ENCODE peak calls at places on chromosomes 5 and 9, in four cellular contexts. Y is esophagus squamous epithelium; Z is foreskin fibroblast; F is CD4-positive, alpha-beta T cell. A is an unnamed sample.

GRCh38 chr9:114317665-114318357 is 5.1 kb upstream of the ORM1 start:
- DNase-seq in Y (no peak), Z (peak; percentile 59), F (no peak), A (peak; percentile 13)

GRCh38 chr9:103397868-103398600 is 402.9 kb downstream of the CYLC2 start:
- DNase-seq in Y (no peak), Z (no peak), F (no peak), A (no peak)

GRCh38 chr9:114895605-114896004 is 34.8 kb downstream of the TNFSF8 start:
- DNase-seq in Y (no peak), Z (peak; percentile 76), F (no peak), A (no peak)

GRCh38 chr9:90927496-90927895 is 125.9 kb downstream of the SYK start:
- DNase-seq in Y (no peak), Z (no peak), F (no peak), A (no peak)

GRCh38 chr5:172953776-172954189 is 5.4 kb upstream of the RPL26L1 start:
- DNase-seq in Y (no peak), Z (peak; percentile 86), F (no peak), A (no peak)

GRCh38 chr5:71903826-71904225 is 184.8 kb downstream of the CARTPT start:
- DNase-seq in Y (no peak), Z (no peak), F (no peak), A (no peak)

GRCh38 chr9:122005597-122005996 is 87.5 kb downstream of the TTLL11 start:
- DNase-seq in Y (no peak), Z (peak; percentile 68), F (no peak), A (no peak)

GRCh38 chr9:124399323-124399962 is 15.8 kb downstream of the PSMB7 start:
- DNase-seq in Y (no peak), Z (peak; percentile 74), F (no peak), A (no peak)

GRCh38 chr9:133658442-133659431 is 22.6 kb downstream of the DBH start:
- DNase-seq in Y (no peak), Z (peak; percentile 62), F (no peak), A (peak; percentile 26)

GRCh38 chr5:122844916-122845252 is 529 bp upstream of the SNX24 start:
- DNase-seq in Y (no peak), Z (no peak), F (no peak), A (no peak)

GRCh38 chr5:34563951-34564705 is 92.0 kb upstream of the RAI14 start:
- DNase-seq in Y (no peak), Z (peak; percentile 46), F (no peak), A (no peak)

GRCh38 chr9:116075191-116075590 is 78.4 kb upstream of the PAPPA start:
- DNase-seq in Y (no peak), Z (peak; percentile 91), F (no peak), A (no peak)

GRCh38 chr5:90949469-90950358 is 391.1 kb downstream of the ADGRV1 start:
- DNase-seq in Y (no peak), Z (no peak), F (no peak), A (no peak)

GRCh38 chr9:35756275-35756742 is 2.2 kb upstream of the MSMP start:
- DNase-seq in Y (no peak), Z (peak; percentile 69), F (peak; percentile 73), A (no peak)

GRCh38 chr9:27227192-27227591 is 69.8 kb downstream of the EQTN start:
- DNase-seq in Y (no peak), Z (no peak), F (no peak), A (no peak)

GRCh38 chr5:68303754-68304420 is 88.3 kb downstream of the PIK3R1 start:
- DNase-seq in Y (no peak), Z (no peak), F (no peak), A (no peak)

GRCh38 chr9:90814355-90814754 is 12.7 kb downstream of the SYK start:
- DNase-seq in Y (no peak), Z (no peak), F (no peak), A (no peak)

DNA sequence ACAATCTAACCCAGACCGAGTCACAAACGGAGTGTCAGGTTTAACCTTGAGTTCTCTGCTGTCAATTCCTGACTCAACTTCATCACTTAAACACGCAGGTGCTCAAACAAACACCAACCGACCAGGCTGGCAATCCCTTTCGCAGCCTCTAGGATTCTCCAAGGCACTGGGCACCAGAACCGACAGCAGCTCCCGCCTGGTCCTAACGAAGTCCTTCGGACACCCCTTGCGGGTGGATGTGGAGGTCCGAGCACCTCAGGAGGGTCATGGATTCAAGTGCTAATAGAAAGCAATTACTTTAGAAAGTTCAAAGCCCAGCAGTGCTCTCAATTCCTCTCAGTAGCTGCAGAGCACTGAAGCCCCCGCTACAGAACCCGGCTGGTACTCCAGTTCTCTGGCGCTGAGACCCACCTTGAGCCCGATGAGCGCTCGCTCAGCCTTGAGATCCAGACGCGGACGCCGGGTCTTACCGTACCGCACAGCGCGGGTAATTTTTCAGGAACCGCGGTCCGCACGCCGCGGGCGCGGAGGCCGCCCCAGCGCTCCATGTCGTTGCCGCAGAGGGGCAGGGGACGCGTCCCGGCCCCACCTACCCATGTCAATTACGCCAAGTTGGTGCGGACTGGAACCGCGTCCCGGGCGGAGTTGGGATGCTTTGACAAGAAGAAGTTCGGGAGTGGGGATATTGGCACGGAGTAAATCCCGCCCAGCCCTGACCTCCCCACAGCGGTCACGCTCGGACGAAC is 672 bp downstream of the MARCHF3 start:
- DNase-seq in Y (no peak), Z (peak; percentile 84), F (peak; percentile 24), A (no peak)
- TF ChIP-seq CTCF in Y (peak; percentile 42), Z (peak; percentile 33), F (no peak), A (no peak)

DNA sequence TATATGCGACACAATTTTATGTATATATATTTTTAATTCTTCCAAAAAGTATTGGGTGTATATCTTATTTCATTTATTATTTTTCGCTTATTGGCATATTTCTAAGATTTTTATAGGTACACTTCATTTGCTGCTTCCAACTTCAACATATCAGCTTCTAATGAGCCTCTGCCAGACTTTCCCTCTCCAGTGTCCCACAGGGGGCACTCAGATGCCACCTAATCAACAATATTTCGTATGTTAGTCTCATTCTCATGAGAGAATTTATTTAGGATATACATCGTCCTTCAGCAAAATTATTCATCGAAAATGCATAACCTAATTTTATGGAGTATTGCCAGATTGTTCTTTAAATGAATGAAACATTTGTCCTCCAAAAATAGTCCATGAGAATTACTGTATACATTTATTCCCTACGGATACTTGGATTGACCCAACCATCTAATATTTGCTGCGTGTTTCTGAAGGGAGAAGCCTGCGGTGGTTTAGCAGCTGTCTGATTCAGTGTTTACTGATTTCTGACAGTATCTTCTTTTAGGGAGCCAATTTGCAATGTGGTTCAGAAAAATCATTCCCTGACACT is 100.6 kb upstream of the SELENOP start:
- DNase-seq in Y (no peak), Z (peak; percentile 79), F (peak; percentile 41), A (no peak)
- TF ChIP-seq CTCF in Y (no peak), Z (peak; percentile 54), F (peak; percentile 75), A (no peak)

GRCh38 chr5:32794086-32794485 is 83.0 kb downstream of the NPR3 start:
- DNase-seq in Y (no peak), Z (peak; percentile 62), F (no peak), A (no peak)
- TF ChIP-seq CTCF in Y (no peak), Z (peak; percentile 45), F (no peak), A (no peak)

GRCh38 chr5:61771062-61771461 is 439.0 kb downstream of the ZSWIM6 start:
- DNase-seq in Y (no peak), Z (no peak), F (no peak), A (no peak)

GRCh38 chr5:61766141-61766540 is 434.1 kb downstream of the ZSWIM6 start:
- DNase-seq in Y (no peak), Z (no peak), F (no peak), A (no peak)

GRCh38 chr5:61767231-61768080 is 435.4 kb downstream of the ZSWIM6 start:
- DNase-seq in Y (no peak), Z (no peak), F (no peak), A (no peak)

GRCh38 chr5:61765471-61765870 is 433.4 kb downstream of the ZSWIM6 start:
- DNase-seq in Y (no peak), Z (no peak), F (no peak), A (no peak)

DNA sequence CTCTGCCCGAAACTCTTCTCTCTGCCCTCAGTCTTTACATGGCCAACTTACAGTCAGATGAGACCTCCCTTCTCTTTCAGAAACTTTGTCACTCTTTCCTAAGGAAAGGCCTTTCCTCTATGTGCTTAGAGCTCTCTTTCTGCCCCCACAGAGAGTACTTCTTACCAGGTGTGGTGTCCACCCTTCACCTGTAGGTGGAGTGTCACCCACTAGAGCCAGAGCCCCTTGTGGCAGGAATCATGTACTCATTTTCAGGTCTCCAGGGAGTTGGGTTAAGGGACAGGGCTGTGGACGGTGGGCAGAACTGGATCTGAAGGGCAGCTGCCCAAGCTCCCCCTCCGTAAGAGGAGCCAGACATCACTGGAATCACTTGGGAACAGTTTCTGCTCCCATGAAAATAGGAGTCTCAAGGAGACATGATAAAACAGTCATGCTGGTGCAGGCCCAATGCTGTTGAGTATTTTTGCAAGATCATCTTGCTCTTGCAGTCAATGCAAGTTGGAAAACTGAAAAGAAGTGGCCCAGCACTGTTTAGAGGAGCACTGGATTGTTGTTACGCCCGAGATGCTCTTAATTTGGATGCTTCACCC is 436.7 kb downstream of the ZSWIM6 start:
- DNase-seq in Y (no peak), Z (peak; percentile 8), F (no peak), A (no peak)
- TF ChIP-seq CTCF in Y (peak; percentile 44), Z (peak; percentile 57), F (no peak), A (no peak)

DNA sequence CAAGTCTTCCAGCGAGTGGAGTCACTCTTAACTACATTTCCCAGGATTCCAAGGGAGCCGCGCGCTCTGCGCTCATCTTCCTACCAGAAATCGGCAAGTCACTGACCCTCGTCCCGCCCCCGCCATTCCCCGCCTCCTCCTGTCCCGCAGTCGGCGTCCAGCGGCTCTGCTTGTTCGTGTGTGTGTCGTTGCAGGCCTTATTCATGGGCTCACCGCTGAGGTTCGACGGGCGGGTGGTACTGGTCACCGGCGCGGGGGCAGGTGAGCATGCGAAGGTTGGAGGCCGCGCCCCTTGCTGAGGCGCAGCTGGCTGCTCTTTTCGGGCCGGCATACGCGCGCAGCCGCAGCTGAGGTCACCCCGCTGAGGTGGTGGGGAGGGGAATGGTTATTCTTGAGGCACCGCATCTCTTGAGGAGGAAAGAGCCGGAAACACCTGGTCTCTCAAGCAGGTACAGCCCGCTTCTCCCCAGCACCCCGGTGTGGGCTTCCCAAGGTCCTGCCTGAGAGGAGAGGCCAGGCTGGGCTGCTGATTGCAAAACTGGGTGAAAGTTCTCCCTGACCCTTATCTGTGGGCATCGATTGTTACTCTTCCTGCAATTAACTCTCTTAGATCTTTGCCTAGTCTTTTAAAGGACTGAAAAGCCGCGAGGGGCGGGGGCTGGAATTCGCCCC is at the start of gene HSD17B4:
- DNase-seq in Y (peak; percentile 51), Z (peak; percentile 92), F (peak; percentile 62), A (peak; percentile 74)
- TF ChIP-seq CTCF in Y (no peak), Z (no peak), F (no peak), A (no peak)

DNA sequence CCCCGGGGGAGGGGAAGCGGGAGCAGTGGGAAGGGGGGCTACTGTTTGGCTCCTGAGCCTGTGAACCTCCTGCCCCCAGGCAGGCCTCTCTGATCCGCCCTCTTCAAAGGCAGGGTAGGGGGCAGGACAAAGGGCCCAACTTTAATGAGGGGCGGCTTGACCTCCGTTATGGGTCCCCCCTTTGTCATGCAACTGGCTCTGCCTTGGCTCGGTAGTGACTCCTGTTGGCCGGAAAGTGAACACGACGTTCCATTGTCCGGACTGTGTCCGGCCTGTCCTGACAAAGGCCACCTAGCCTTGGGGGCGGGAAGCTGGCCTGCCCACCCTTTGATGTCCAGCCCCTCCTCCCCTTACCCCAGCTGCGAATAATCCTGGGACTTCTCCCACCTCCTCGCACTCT is 1.3 kb downstream of the CDX1 start:
- DNase-seq in Y (no peak), Z (no peak), F (no peak), A (no peak)
- TF ChIP-seq CTCF in Y (no peak), Z (no peak), F (no peak), A (no peak)